ENCODE peak calls at places on chromosomes 2 and 18, in nine cellular contexts. J is neuronal stem cell, T is IMR-90, E is HCT116, V is testis, C is stomach, U is endothelial cell of umbilical vein, F is OCI-LY7, L is psoas muscle. S is an unnamed sample.

GRCh38 chr2:80185091-80185490 is 119.5 kb downstream of the LRRTM1 start:
- DNase-seq in J (no peak), T (no peak), E (no peak), V (no peak), C (no peak), U (no peak), F (no peak), L (no peak), S (no peak)

GRCh38 chr2:41720298-41720697 is 327.5 kb upstream of the PKDCC start:
- DNase-seq in J (no peak), T (no peak), E (no peak), V (no peak), C (no peak), U (no peak), F (no peak), L (no peak), S (no peak)

GRCh38 chr2:168192839-168193616 is 54.4 kb downstream of the STK39 start:
- DNase-seq in J (no peak), T (no peak), E (no peak), V (no peak), C (no peak), U (peak; percentile 34), F (peak; percentile 57), L (no peak), S (no peak)

GRCh38 chr18:58536534-58537271 is 92.2 kb downstream of the ALPK2 start:
- DNase-seq in J (no peak), T (no peak), E (no peak), V (no peak), C (no peak), U (no peak), F (peak; percentile 64), L (no peak), S (no peak)

GRCh38 chr2:169799555-169799954 is 884 bp downstream of the SSB start:
- DNase-seq in J (no peak), T (peak; percentile 35), E (no peak), V (no peak), C (no peak), U (peak; percentile 51), F (peak; percentile 50), L (no peak), S (no peak)

GRCh38 chr2:23503097-23503496 is 118.1 kb downstream of the KLHL29 start:
- DNase-seq in J (no peak), T (no peak), E (no peak), V (no peak), C (no peak), U (no peak), F (no peak), L (no peak), S (no peak)

GRCh38 chr2:11406492-11407381 is 59.2 kb downstream of the E2F6 start:
- DNase-seq in J (no peak), T (peak; percentile 93), E (no peak), V (peak; percentile 65), C (no peak), U (no peak), F (no peak), L (peak; percentile 61), S (no peak)

GRCh38 chr2:189608799-189609422 is 28.3 kb upstream of the SLC40A1 start:
- DNase-seq in J (no peak), T (peak; percentile 63), E (no peak), V (no peak), C (no peak), U (no peak), F (no peak), L (no peak), S (no peak)

GRCh38 chr2:218892693-218893348 is 12.2 kb downstream of the WNT10A start:
- DNase-seq in J (peak; percentile 65), T (peak; percentile 45), E (peak; percentile 56), V (peak; percentile 71), C (peak; percentile 81), U (peak; percentile 57), F (peak; percentile 95), L (peak; percentile 70), S (peak; percentile 94)

GRCh38 chr18:741931-742512 is 29.6 kb upstream of the ENOSF1 start:
- DNase-seq in J (no peak), T (peak; percentile 63), E (peak; percentile 34), V (no peak), C (no peak), U (peak; percentile 78), F (peak; percentile 46), L (no peak), S (no peak)

GRCh38 chr2:8332646-8333045 is 349.2 kb upstream of the ID2 start:
- DNase-seq in J (no peak), T (no peak), E (no peak), V (no peak), C (no peak), U (no peak), F (no peak), L (no peak), S (no peak)

GRCh38 chr2:98634406-98635092 is 26.2 kb downstream of the UNC50 start:
- DNase-seq in J (peak; percentile 11), T (no peak), E (peak; percentile 7), V (peak; percentile 46), C (no peak), U (peak; percentile 17), F (no peak), L (no peak), S (no peak)

GRCh38 chr18:67938691-67939090 is 422.2 kb upstream of the DSEL start:
- DNase-seq in J (no peak), T (peak; percentile 84), E (no peak), V (no peak), C (no peak), U (no peak), F (no peak), L (no peak), S (no peak)

GRCh38 chr2:68236080-68236734 is 16.1 kb downstream of the PPP3R1 start:
- DNase-seq in J (no peak), T (no peak), E (no peak), V (no peak), C (no peak), U (no peak), F (no peak), L (no peak), S (no peak)

GRCh38 chr2:12796617-12797016 is 79.9 kb downstream of the TRIB2 start:
- DNase-seq in J (no peak), T (no peak), E (no peak), V (peak; percentile 84), C (no peak), U (no peak), F (no peak), L (peak; percentile 20), S (no peak)

GRCh38 chr2:182101263-182101662 is 115.6 kb downstream of the PPP1R1C start:
- DNase-seq in J (no peak), T (no peak), E (no peak), V (no peak), C (no peak), U (no peak), F (peak; percentile 18), L (no peak), S (no peak)

GRCh38 chr18:67862069-67862468 is 345.5 kb upstream of the DSEL start:
- DNase-seq in J (no peak), T (peak; percentile 38), E (no peak), V (no peak), C (no peak), U (no peak), F (no peak), L (no peak), S (no peak)

GRCh38 chr2:241272298-241272721 is 43.2 kb downstream of the HDLBP start:
- DNase-seq in J (peak; percentile 23), T (no peak), E (no peak), V (peak; percentile 43), C (peak; percentile 47), U (peak; percentile 26), F (no peak), L (peak; percentile 49), S (peak; percentile 61)

GRCh38 chr2:196927318-196928225 is 1.1 kb upstream of the PGAP1 start:
- DNase-seq in J (no peak), T (peak; percentile 85), E (no peak), V (no peak), C (no peak), U (peak; percentile 64), F (peak; percentile 7), L (no peak), S (no peak)

GRCh38 chr2:74197049-74197448 is 1.4 kb upstream of the MTHFD2 start:
- DNase-seq in J (no peak), T (no peak), E (no peak), V (no peak), C (no peak), U (no peak), F (no peak), L (no peak), S (no peak)

GRCh38 chr2:41806286-41806685 is 241.5 kb upstream of the PKDCC start:
- DNase-seq in J (no peak), T (no peak), E (no peak), V (no peak), C (no peak), U (no peak), F (no peak), L (no peak), S (no peak)

GRCh38 chr2:14745288-14746076 is 113.0 kb downstream of the LRATD1 start:
- DNase-seq in J (no peak), T (no peak), E (no peak), V (no peak), C (no peak), U (no peak), F (no peak), L (no peak), S (no peak)

GRCh38 chr2:45812039-45812500 is 160.6 kb downstream of the PRKCE start:
- DNase-seq in J (no peak), T (peak; percentile 86), E (no peak), V (no peak), C (no peak), U (peak; percentile 56), F (no peak), L (no peak), S (no peak)
- H3K4me3 ChIP-seq in J (no peak overlapping the region), T (no peak overlapping the region), E (no peak overlapping the region), V (no peak overlapping the region), C (no peak overlapping the region), U (no peak overlapping the region), F (no peak overlapping the region), L (no peak overlapping the region), S (no peak overlapping the region)

GRCh38 chr2:215876139-215876936 is 137.0 kb downstream of the MREG start:
- DNase-seq in J (no peak), T (no peak), E (no peak), V (no peak), C (no peak), U (no peak), F (no peak), L (no peak), S (no peak)
- H3K4me1 ChIP-seq in J (peaks cover 10% of the 10 kb centered on the region), T (peaks cover 11% of the 10 kb centered on the region), E (no peaks in the 10 kb centered on the region), V (no peaks in the 10 kb centered on the region), C (no peaks in the 10 kb centered on the region), U (no peaks in the 10 kb centered on the region), F (no peaks in the 10 kb centered on the region), L (no peaks in the 10 kb centered on the region), S (no peaks in the 10 kb centered on the region)

DNA sequence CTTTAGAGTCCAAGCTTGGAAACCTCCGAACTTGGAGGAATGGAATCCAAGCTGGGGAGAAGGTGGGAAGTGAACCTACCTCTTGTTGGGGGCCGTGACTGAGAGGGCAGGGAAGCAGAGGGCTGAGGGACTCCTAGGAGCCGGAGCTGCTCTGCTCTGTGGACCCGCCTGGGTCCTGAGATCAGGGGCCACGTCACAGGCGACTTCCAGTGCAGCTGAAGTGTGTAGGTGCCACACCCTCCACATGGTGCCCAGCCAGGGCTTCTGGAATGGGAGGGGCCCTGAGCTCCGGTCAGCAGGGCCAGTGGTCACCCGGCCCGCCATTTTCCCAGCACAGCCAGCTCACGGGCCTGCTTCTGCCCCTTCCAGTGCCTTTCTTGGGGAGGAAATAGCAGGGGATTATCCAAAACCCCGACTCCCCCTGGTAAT is 63.4 kb upstream of the OTOS start:
- DNase-seq in J (no peak), T (no peak), E (no peak), V (no peak), C (no peak), U (no peak), F (no peak), L (no peak), S (no peak)
- H3K4me3 ChIP-seq in J (no peak overlapping the region), T (no peak overlapping the region), E (no peak overlapping the region), V (no peak overlapping the region), C (no peak overlapping the region), U (no peak overlapping the region), F (no peak overlapping the region), L (no peak overlapping the region), S (no peak overlapping the region)

GRCh38 chr2:190663348-190663747 is 14.5 kb downstream of the NAB1 start:
- DNase-seq in J (no peak), T (peak; percentile 2), E (no peak), V (no peak), C (no peak), U (no peak), F (no peak), L (no peak), S (no peak)
- H3K4me1 ChIP-seq in J (no peaks in the 10 kb centered on the region), T (peaks cover 5% of the 10 kb centered on the region), E (no peaks in the 10 kb centered on the region), V (peaks cover 9% of the 10 kb centered on the region), C (peaks cover 6% of the 10 kb centered on the region), U (no peaks in the 10 kb centered on the region), F (no peaks in the 10 kb centered on the region), L (peaks cover 13% of the 10 kb centered on the region), S (no peaks in the 10 kb centered on the region)